ENCODE peak calls at places on chromosomes 3 and 15, in six cellular contexts. One of them, this sample, is unnamed. For H3K4me1, the result is how much of the 10 kb centered on the place peaks cover.

GRCh38 chr3:141311170-141311495 is 57.2 kb upstream of the ZBTB38 start:
- DNase-seq in Karpas-422: no peak
- DNase-seq in Peyer's patch: no peak
- DNase-seq in small intestine: no peak
- DNase-seq in PC-3: no peak
- DNase-seq in fibroblast of lung: no peak
- DNase-seq in this sample: no peak

GRCh38 chr15:61857169-61857829 is 202.9 kb downstream of the VPS13C start:
- DNase-seq in Karpas-422: no peak
- DNase-seq in Peyer's patch: no peak
- DNase-seq in small intestine: peak
- DNase-seq in PC-3: no peak
- DNase-seq in fibroblast of lung: no peak
- DNase-seq in this sample: no peak

GRCh38 chr3:11434017-11434526 is 161.9 kb downstream of the ATG7 start:
- DNase-seq in Karpas-422: no peak
- DNase-seq in Peyer's patch: no peak
- DNase-seq in small intestine: no peak
- DNase-seq in PC-3: no peak
- DNase-seq in fibroblast of lung: peak
- DNase-seq in this sample: peak

GRCh38 chr15:71118881-71119632 is 3.8 kb downstream of the THSD4 start:
- DNase-seq in Karpas-422: peak
- DNase-seq in Peyer's patch: no peak
- DNase-seq in small intestine: no peak
- DNase-seq in PC-3: no peak
- DNase-seq in fibroblast of lung: no peak
- DNase-seq in this sample: no peak

GRCh38 chr15:58526647-58527192 is 94.9 kb downstream of the LIPC start:
- DNase-seq in Karpas-422: no peak
- DNase-seq in Peyer's patch: no peak
- DNase-seq in small intestine: no peak
- DNase-seq in PC-3: no peak
- DNase-seq in fibroblast of lung: no peak
- DNase-seq in this sample: no peak

GRCh38 chr3:143529018-143529478 is 319.2 kb downstream of the SLC9A9 start:
- DNase-seq in Karpas-422: peak
- DNase-seq in Peyer's patch: no peak
- DNase-seq in small intestine: no peak
- DNase-seq in PC-3: no peak
- DNase-seq in fibroblast of lung: peak
- DNase-seq in this sample: no peak

GRCh38 chr15:31200735-31201151 is 99.2 kb upstream of the TRPM1 start:
- DNase-seq in Karpas-422: peak
- DNase-seq in Peyer's patch: peak
- DNase-seq in small intestine: peak
- DNase-seq in PC-3: peak
- DNase-seq in fibroblast of lung: peak
- DNase-seq in this sample: peak

GRCh38 chr3:194422188-194422587 is 23.1 kb upstream of the GP5 start:
- DNase-seq in Karpas-422: no peak
- DNase-seq in Peyer's patch: no peak
- DNase-seq in small intestine: no peak
- DNase-seq in PC-3: peak
- DNase-seq in fibroblast of lung: peak
- DNase-seq in this sample: peak

GRCh38 chr3:60756636-60757035 is 494.6 kb downstream of the FHIT start:
- DNase-seq in Karpas-422: no peak
- DNase-seq in Peyer's patch: no peak
- DNase-seq in small intestine: no peak
- DNase-seq in PC-3: no peak
- DNase-seq in fibroblast of lung: no peak
- DNase-seq in this sample: no peak

GRCh38 chr3:54891540-54891897 is 36.3 kb downstream of the LRTM1 start:
- DNase-seq in Karpas-422: no peak
- DNase-seq in Peyer's patch: peak
- DNase-seq in small intestine: peak
- DNase-seq in PC-3: peak
- DNase-seq in fibroblast of lung: peak
- DNase-seq in this sample: peak

GRCh38 chr15:96042734-96043224 is 287.7 kb upstream of the NR2F2 start:
- DNase-seq in Karpas-422: no peak
- DNase-seq in Peyer's patch: no peak
- DNase-seq in small intestine: no peak
- DNase-seq in PC-3: no peak
- DNase-seq in fibroblast of lung: no peak
- DNase-seq in this sample: no peak

GRCh38 chr15:45587861-45588170 is 637 bp downstream of the BLOC1S6 start:
- DNase-seq in Karpas-422: no peak
- DNase-seq in Peyer's patch: no peak
- DNase-seq in small intestine: no peak
- DNase-seq in PC-3: no peak
- DNase-seq in fibroblast of lung: no peak
- DNase-seq in this sample: no peak

GRCh38 chr3:53948174-53948573 is 56.5 kb upstream of the SELENOK start:
- DNase-seq in Karpas-422: no peak
- DNase-seq in Peyer's patch: no peak
- DNase-seq in small intestine: no peak
- DNase-seq in PC-3: no peak
- DNase-seq in fibroblast of lung: no peak
- DNase-seq in this sample: no peak

GRCh38 chr3:30269751-30270445 is 336.5 kb upstream of the TGFBR2 start:
- DNase-seq in Karpas-422: peak
- DNase-seq in Peyer's patch: no peak
- DNase-seq in small intestine: peak
- DNase-seq in PC-3: no peak
- DNase-seq in fibroblast of lung: no peak
- DNase-seq in this sample: no peak

GRCh38 chr3:155791190-155791589 is 14.9 kb downstream of the C3orf33 start:
- DNase-seq in Karpas-422: no peak
- DNase-seq in Peyer's patch: no peak
- DNase-seq in small intestine: no peak
- DNase-seq in PC-3: no peak
- DNase-seq in fibroblast of lung: peak
- DNase-seq in this sample: no peak

GRCh38 chr3:98897701-98898100 is 3.8 kb downstream of the DCBLD2 start:
- DNase-seq in Karpas-422: no peak
- DNase-seq in Peyer's patch: no peak
- DNase-seq in small intestine: no peak
- DNase-seq in PC-3: no peak
- DNase-seq in fibroblast of lung: no peak
- DNase-seq in this sample: no peak

GRCh38 chr3:98890960-98891910 is 10.3 kb downstream of the DCBLD2 start:
- DNase-seq in Karpas-422: no peak
- DNase-seq in Peyer's patch: no peak
- DNase-seq in small intestine: no peak
- DNase-seq in PC-3: no peak
- DNase-seq in fibroblast of lung: peak
- DNase-seq in this sample: no peak

GRCh38 chr3:98893740-98894139 is 7.8 kb downstream of the DCBLD2 start:
- DNase-seq in Karpas-422: no peak
- DNase-seq in Peyer's patch: no peak
- DNase-seq in small intestine: no peak
- DNase-seq in PC-3: no peak
- DNase-seq in fibroblast of lung: no peak
- DNase-seq in this sample: no peak

GRCh38 chr3:98892263-98892662 is 9.2 kb downstream of the DCBLD2 start:
- DNase-seq in Karpas-422: no peak
- DNase-seq in Peyer's patch: no peak
- DNase-seq in small intestine: no peak
- DNase-seq in PC-3: no peak
- DNase-seq in fibroblast of lung: no peak
- DNase-seq in this sample: no peak

GRCh38 chr3:98894791-98895576 is 6.5 kb downstream of the DCBLD2 start:
- DNase-seq in Karpas-422: no peak
- DNase-seq in Peyer's patch: no peak
- DNase-seq in small intestine: no peak
- DNase-seq in PC-3: no peak
- DNase-seq in fibroblast of lung: no peak
- DNase-seq in this sample: no peak
- H3K4me3 ChIP-seq in Karpas-422: no peak
- H3K4me3 ChIP-seq in Peyer's patch: no peak
- H3K4me3 ChIP-seq in small intestine: no peak
- H3K4me3 ChIP-seq in PC-3: peak
- H3K4me3 ChIP-seq in fibroblast of lung: no peak
- H3K4me3 ChIP-seq in this sample: no peak

GRCh38 chr3:17432237-17432636 is 310.2 kb downstream of the TBC1D5 start:
- DNase-seq in Karpas-422: peak
- DNase-seq in Peyer's patch: no peak
- DNase-seq in small intestine: no peak
- DNase-seq in PC-3: peak
- DNase-seq in fibroblast of lung: peak
- DNase-seq in this sample: no peak

GRCh38 chr3:17430574-17430973 is 311.9 kb downstream of the TBC1D5 start:
- DNase-seq in Karpas-422: no peak
- DNase-seq in Peyer's patch: no peak
- DNase-seq in small intestine: no peak
- DNase-seq in PC-3: no peak
- DNase-seq in fibroblast of lung: peak
- DNase-seq in this sample: no peak

GRCh38 chr3:17433866-17434265 is 308.6 kb downstream of the TBC1D5 start:
- DNase-seq in Karpas-422: no peak
- DNase-seq in Peyer's patch: no peak
- DNase-seq in small intestine: no peak
- DNase-seq in PC-3: no peak
- DNase-seq in fibroblast of lung: no peak
- DNase-seq in this sample: no peak

GRCh38 chr3:17431004-17431403 is 311.4 kb downstream of the TBC1D5 start:
- DNase-seq in Karpas-422: peak
- DNase-seq in Peyer's patch: no peak
- DNase-seq in small intestine: peak
- DNase-seq in PC-3: peak
- DNase-seq in fibroblast of lung: peak
- DNase-seq in this sample: no peak

GRCh38 chr3:17431477-17432045 is 310.9 kb downstream of the TBC1D5 start:
- DNase-seq in Karpas-422: no peak
- DNase-seq in Peyer's patch: no peak
- DNase-seq in small intestine: no peak
- DNase-seq in PC-3: no peak
- DNase-seq in fibroblast of lung: peak
- DNase-seq in this sample: no peak
- H3K4me1 ChIP-seq in Karpas-422: under half
- H3K4me1 ChIP-seq in Peyer's patch: under half
- H3K4me1 ChIP-seq in small intestine: under half
- H3K4me1 ChIP-seq in PC-3: under half
- H3K4me1 ChIP-seq in fibroblast of lung: under half
- H3K4me1 ChIP-seq in this sample: under half

GRCh38 chr15:99706557-99707303 is 26.5 kb downstream of the LYSMD4 start:
- DNase-seq in Karpas-422: no peak
- DNase-seq in Peyer's patch: no peak
- DNase-seq in small intestine: no peak
- DNase-seq in PC-3: no peak
- DNase-seq in fibroblast of lung: no peak
- DNase-seq in this sample: no peak

GRCh38 chr15:99707481-99708270 is 25.6 kb downstream of the LYSMD4 start:
- DNase-seq in Karpas-422: no peak
- DNase-seq in Peyer's patch: no peak
- DNase-seq in small intestine: no peak
- DNase-seq in PC-3: peak
- DNase-seq in fibroblast of lung: peak
- DNase-seq in this sample: no peak

GRCh38 chr15:99702895-99703602 is 30.2 kb downstream of the LYSMD4 start:
- DNase-seq in Karpas-422: no peak
- DNase-seq in Peyer's patch: no peak
- DNase-seq in small intestine: no peak
- DNase-seq in PC-3: no peak
- DNase-seq in fibroblast of lung: no peak
- DNase-seq in this sample: no peak

GRCh38 chr15:99703603-99704443 is 29.4 kb downstream of the LYSMD4 start:
- DNase-seq in Karpas-422: peak
- DNase-seq in Peyer's patch: no peak
- DNase-seq in small intestine: peak
- DNase-seq in PC-3: peak
- DNase-seq in fibroblast of lung: peak
- DNase-seq in this sample: no peak

DNA sequence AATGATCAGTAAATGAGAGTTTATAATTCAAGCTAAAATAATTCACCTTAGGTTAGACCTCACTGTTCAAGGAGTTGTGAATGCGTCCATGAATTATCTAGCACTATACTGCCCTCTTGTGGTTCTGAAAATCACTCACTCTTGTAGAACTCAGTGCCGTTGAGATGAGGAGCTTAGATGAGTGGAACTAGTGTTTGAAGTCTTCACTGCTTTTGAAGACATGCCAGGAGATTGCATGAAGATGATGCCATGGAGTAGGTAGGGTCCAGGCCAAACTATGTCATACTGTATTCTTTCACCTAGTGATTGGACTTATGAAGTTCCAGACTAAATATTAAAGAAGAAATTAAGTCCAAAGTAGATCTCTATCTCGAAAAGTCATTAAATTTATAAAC is 28.8 kb downstream of the LYSMD4 start:
- DNase-seq in Karpas-422: peak
- DNase-seq in Peyer's patch: no peak
- DNase-seq in small intestine: peak
- DNase-seq in PC-3: peak
- DNase-seq in fibroblast of lung: peak
- DNase-seq in this sample: no peak
- H3K27ac ChIP-seq in Karpas-422: peak
- H3K27ac ChIP-seq in Peyer's patch: peak
- H3K27ac ChIP-seq in small intestine: no peak
- H3K27ac ChIP-seq in PC-3: no peak
- H3K27ac ChIP-seq in fibroblast of lung: peak
- H3K27ac ChIP-seq in this sample: peak

GRCh38 chr3:195886181-195887141 is 21.9 kb downstream of the TNK2 start:
- DNase-seq in Karpas-422: no peak
- DNase-seq in Peyer's patch: no peak
- DNase-seq in small intestine: no peak
- DNase-seq in PC-3: peak
- DNase-seq in fibroblast of lung: no peak
- DNase-seq in this sample: no peak

GRCh38 chr3:195883801-195884200 is 24.6 kb downstream of the TNK2 start:
- DNase-seq in Karpas-422: no peak
- DNase-seq in Peyer's patch: no peak
- DNase-seq in small intestine: no peak
- DNase-seq in PC-3: no peak
- DNase-seq in fibroblast of lung: no peak
- DNase-seq in this sample: no peak

GRCh38 chr3:195885036-195885871 is 23.1 kb downstream of the TNK2 start:
- DNase-seq in Karpas-422: no peak
- DNase-seq in Peyer's patch: peak
- DNase-seq in small intestine: peak
- DNase-seq in PC-3: no peak
- DNase-seq in fibroblast of lung: no peak
- DNase-seq in this sample: no peak

GRCh38 chr3:195883160-195883559 is 25.2 kb downstream of the TNK2 start:
- DNase-seq in Karpas-422: no peak
- DNase-seq in Peyer's patch: no peak
- DNase-seq in small intestine: no peak
- DNase-seq in PC-3: no peak
- DNase-seq in fibroblast of lung: no peak
- DNase-seq in this sample: no peak

DNA sequence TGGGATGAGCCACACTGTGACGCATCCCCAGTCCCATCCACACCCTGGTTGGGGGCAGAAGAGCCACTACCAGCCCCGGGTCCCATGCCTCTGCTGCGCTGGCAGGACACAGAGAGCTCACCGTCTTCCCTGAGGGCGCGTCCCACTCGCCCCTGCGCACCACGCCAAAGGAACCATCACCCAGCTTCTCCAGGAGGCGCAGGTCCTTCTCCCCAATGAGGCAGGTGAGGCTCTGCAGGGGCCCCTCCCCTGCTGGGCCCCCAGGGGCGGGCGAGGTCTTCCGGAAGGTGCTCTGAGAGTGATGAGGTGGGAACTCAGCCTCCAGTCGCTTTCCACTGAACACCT is 23.7 kb downstream of the TNK2 start:
- DNase-seq in Karpas-422: no peak
- DNase-seq in Peyer's patch: no peak
- DNase-seq in small intestine: no peak
- DNase-seq in PC-3: no peak
- DNase-seq in fibroblast of lung: no peak
- DNase-seq in this sample: no peak
- H3K4me3 ChIP-seq in Karpas-422: no peak
- H3K4me3 ChIP-seq in Peyer's patch: no peak
- H3K4me3 ChIP-seq in small intestine: no peak
- H3K4me3 ChIP-seq in PC-3: no peak
- H3K4me3 ChIP-seq in fibroblast of lung: no peak
- H3K4me3 ChIP-seq in this sample: no peak

This sample was measured in SJSA1.